ENCODE peak calls at places on chromosomes 4 and X, in six cellular contexts. One of them, this sample, is unnamed.

GRCh38 chrX:17861496-17862011 is 456 bp upstream of the RAI2 start:
- DNase-seq in hypothalamus: no peak
- DNase-seq in smooth muscle cell of the brain vasculature: no peak
- DNase-seq in right lobe of liver: no peak
- DNase-seq in mesenteric fat pad: no peak
- DNase-seq in neuronal stem cell: no peak
- DNase-seq in this sample: no peak

GRCh38 chr4:95249402-95250043 is 299.2 kb downstream of the UNC5C start:
- DNase-seq in mesenteric fat pad: no peak
- DNase-seq in neuronal stem cell: no peak
- DNase-seq in smooth muscle cell of the brain vasculature: no peak
- DNase-seq in hypothalamus: no peak
- DNase-seq in right lobe of liver: no peak
- DNase-seq in this sample: no peak

GRCh38 chrX:38336538-38337240 is 9.4 kb upstream of the RPGR start:
- DNase-seq in right lobe of liver: peak
- DNase-seq in smooth muscle cell of the brain vasculature: no peak
- DNase-seq in hypothalamus: no peak
- DNase-seq in neuronal stem cell: no peak
- DNase-seq in mesenteric fat pad: no peak
- DNase-seq in this sample: no peak

GRCh38 chr4:1826531-1827350 is 29.2 kb downstream of the LETM1 start:
- DNase-seq in right lobe of liver: no peak
- DNase-seq in hypothalamus: no peak
- DNase-seq in neuronal stem cell: no peak
- DNase-seq in mesenteric fat pad: no peak
- DNase-seq in smooth muscle cell of the brain vasculature: no peak
- DNase-seq in this sample: no peak

GRCh38 chrX:39859991-39860861 is 237.5 kb downstream of the BCOR start:
- DNase-seq in hypothalamus: no peak
- DNase-seq in mesenteric fat pad: no peak
- DNase-seq in smooth muscle cell of the brain vasculature: no peak
- DNase-seq in right lobe of liver: no peak
- DNase-seq in neuronal stem cell: peak
- DNase-seq in this sample: no peak

GRCh38 chr4:108118505-108118904 is 50.2 kb downstream of the LEF1 start:
- DNase-seq in hypothalamus: no peak
- DNase-seq in neuronal stem cell: no peak
- DNase-seq in smooth muscle cell of the brain vasculature: no peak
- DNase-seq in mesenteric fat pad: no peak
- DNase-seq in right lobe of liver: no peak
- DNase-seq in this sample: no peak

GRCh38 chr4:47704693-47705325 is 133.1 kb downstream of the CORIN start:
- DNase-seq in right lobe of liver: peak
- DNase-seq in mesenteric fat pad: no peak
- DNase-seq in hypothalamus: no peak
- DNase-seq in neuronal stem cell: peak
- DNase-seq in smooth muscle cell of the brain vasculature: no peak
- DNase-seq in this sample: no peak

GRCh38 chr4:165111906-165112257 is 778 bp downstream of the TMEM192 start:
- DNase-seq in smooth muscle cell of the brain vasculature: no peak
- DNase-seq in neuronal stem cell: no peak
- DNase-seq in hypothalamus: no peak
- DNase-seq in mesenteric fat pad: no peak
- DNase-seq in right lobe of liver: no peak
- DNase-seq in this sample: no peak

GRCh38 chr4:61400446-61400845 is 200.3 kb downstream of the ADGRL3 start:
- DNase-seq in neuronal stem cell: no peak
- DNase-seq in smooth muscle cell of the brain vasculature: no peak
- DNase-seq in hypothalamus: no peak
- DNase-seq in right lobe of liver: no peak
- DNase-seq in mesenteric fat pad: no peak
- DNase-seq in this sample: no peak

GRCh38 chr4:89024051-89024675 is 32.8 kb downstream of the FAM13A start:
- DNase-seq in hypothalamus: peak
- DNase-seq in mesenteric fat pad: no peak
- DNase-seq in neuronal stem cell: peak
- DNase-seq in right lobe of liver: peak
- DNase-seq in smooth muscle cell of the brain vasculature: peak
- DNase-seq in this sample: peak

GRCh38 chr4:19776021-19776459 is 475.7 kb upstream of the SLIT2 start:
- DNase-seq in right lobe of liver: no peak
- DNase-seq in neuronal stem cell: peak
- DNase-seq in mesenteric fat pad: no peak
- DNase-seq in hypothalamus: no peak
- DNase-seq in smooth muscle cell of the brain vasculature: peak
- DNase-seq in this sample: peak

GRCh38 chr4:178090640-178091411 is 648.6 kb upstream of the AGA start:
- DNase-seq in right lobe of liver: peak
- DNase-seq in smooth muscle cell of the brain vasculature: no peak
- DNase-seq in mesenteric fat pad: no peak
- DNase-seq in hypothalamus: no peak
- DNase-seq in neuronal stem cell: no peak
- DNase-seq in this sample: no peak

GRCh38 chr4:128986908-128987307 is 106.4 kb downstream of the SCLT1 start:
- DNase-seq in neuronal stem cell: no peak
- DNase-seq in mesenteric fat pad: no peak
- DNase-seq in hypothalamus: no peak
- DNase-seq in smooth muscle cell of the brain vasculature: no peak
- DNase-seq in right lobe of liver: no peak
- DNase-seq in this sample: no peak

GRCh38 chrX:151793886-151794285 is 59.3 kb downstream of the CNGA2 start:
- DNase-seq in hypothalamus: no peak
- DNase-seq in smooth muscle cell of the brain vasculature: no peak
- DNase-seq in right lobe of liver: no peak
- DNase-seq in neuronal stem cell: no peak
- DNase-seq in mesenteric fat pad: no peak
- DNase-seq in this sample: no peak

GRCh38 chr4:184949020-184949419 is 69.3 kb upstream of the HELT start:
- DNase-seq in smooth muscle cell of the brain vasculature: no peak
- DNase-seq in mesenteric fat pad: peak
- DNase-seq in hypothalamus: no peak
- DNase-seq in neuronal stem cell: no peak
- DNase-seq in right lobe of liver: peak
- DNase-seq in this sample: no peak

GRCh38 chr4:98939892-98940298 is 11.0 kb upstream of the EIF4E start:
- DNase-seq in right lobe of liver: no peak
- DNase-seq in neuronal stem cell: peak
- DNase-seq in hypothalamus: peak
- DNase-seq in smooth muscle cell of the brain vasculature: peak
- DNase-seq in mesenteric fat pad: no peak
- DNase-seq in this sample: no peak

GRCh38 chrX:47483310-47484268 is 567 bp upstream of the ZNF41 start:
- DNase-seq in smooth muscle cell of the brain vasculature: no peak
- DNase-seq in hypothalamus: peak
- DNase-seq in right lobe of liver: peak
- DNase-seq in neuronal stem cell: no peak
- DNase-seq in mesenteric fat pad: no peak
- DNase-seq in this sample: no peak

GRCh38 chr4:52091811-52092210 is 40.7 kb downstream of the SPATA18 start:
- DNase-seq in neuronal stem cell: no peak
- DNase-seq in hypothalamus: no peak
- DNase-seq in mesenteric fat pad: no peak
- DNase-seq in right lobe of liver: no peak
- DNase-seq in smooth muscle cell of the brain vasculature: no peak
- DNase-seq in this sample: no peak

GRCh38 chrX:132227383-132228112 is 8.3 kb upstream of the RAP2C start:
- DNase-seq in neuronal stem cell: no peak
- DNase-seq in mesenteric fat pad: no peak
- DNase-seq in right lobe of liver: peak
- DNase-seq in hypothalamus: no peak
- DNase-seq in smooth muscle cell of the brain vasculature: no peak
- DNase-seq in this sample: no peak

GRCh38 chrX:136228808-136229207 is 22.4 kb downstream of the MAP7D3 start:
- DNase-seq in mesenteric fat pad: no peak
- DNase-seq in right lobe of liver: no peak
- DNase-seq in neuronal stem cell: no peak
- DNase-seq in hypothalamus: no peak
- DNase-seq in smooth muscle cell of the brain vasculature: no peak
- DNase-seq in this sample: no peak

GRCh38 chr4:92305148-92305877 is 1.5 kb downstream of the GRID2 start:
- DNase-seq in right lobe of liver: no peak
- DNase-seq in mesenteric fat pad: no peak
- DNase-seq in neuronal stem cell: peak
- DNase-seq in smooth muscle cell of the brain vasculature: peak
- DNase-seq in hypothalamus: peak
- DNase-seq in this sample: no peak

GRCh38 chr4:85715996-85716737 is 241.2 kb downstream of the ARHGAP24 start:
- DNase-seq in right lobe of liver: no peak
- DNase-seq in mesenteric fat pad: no peak
- DNase-seq in hypothalamus: no peak
- DNase-seq in smooth muscle cell of the brain vasculature: no peak
- DNase-seq in neuronal stem cell: no peak
- DNase-seq in this sample: no peak

GRCh38 chr4:7183161-7183560 is 9.2 kb upstream of the SORCS2 start:
- DNase-seq in hypothalamus: no peak
- DNase-seq in mesenteric fat pad: peak
- DNase-seq in smooth muscle cell of the brain vasculature: no peak
- DNase-seq in right lobe of liver: no peak
- DNase-seq in neuronal stem cell: no peak
- DNase-seq in this sample: no peak

GRCh38 chr4:83535520-83535944 is 376 bp upstream of the GPAT3 start:
- DNase-seq in smooth muscle cell of the brain vasculature: no peak
- DNase-seq in neuronal stem cell: peak
- DNase-seq in mesenteric fat pad: no peak
- DNase-seq in right lobe of liver: peak
- DNase-seq in hypothalamus: peak
- DNase-seq in this sample: no peak

GRCh38 chr4:1473718-1474117 is 67.5 kb upstream of the NKX1-1 start:
- DNase-seq in right lobe of liver: peak
- DNase-seq in neuronal stem cell: no peak
- DNase-seq in hypothalamus: no peak
- DNase-seq in smooth muscle cell of the brain vasculature: no peak
- DNase-seq in mesenteric fat pad: no peak
- DNase-seq in this sample: no peak

GRCh38 chr4:151644625-151645024 is 116.2 kb downstream of the GATB start:
- DNase-seq in neuronal stem cell: peak
- DNase-seq in smooth muscle cell of the brain vasculature: no peak
- DNase-seq in mesenteric fat pad: no peak
- DNase-seq in right lobe of liver: no peak
- DNase-seq in hypothalamus: no peak
- DNase-seq in this sample: no peak

GRCh38 chr4:22427676-22428075 is 88.2 kb downstream of the ADGRA3 start:
- DNase-seq in hypothalamus: no peak
- DNase-seq in right lobe of liver: no peak
- DNase-seq in neuronal stem cell: no peak
- DNase-seq in mesenteric fat pad: no peak
- DNase-seq in smooth muscle cell of the brain vasculature: no peak
- DNase-seq in this sample: no peak

GRCh38 chrX:22247169-22247568 is 25.5 kb upstream of the CBLL2 start:
- DNase-seq in right lobe of liver: no peak
- DNase-seq in hypothalamus: no peak
- DNase-seq in mesenteric fat pad: no peak
- DNase-seq in neuronal stem cell: no peak
- DNase-seq in smooth muscle cell of the brain vasculature: no peak
- DNase-seq in this sample: peak

GRCh38 chrX:57952320-57952678 is 42.0 kb upstream of the ZXDA start:
- DNase-seq in mesenteric fat pad: no peak
- DNase-seq in neuronal stem cell: no peak
- DNase-seq in hypothalamus: no peak
- DNase-seq in right lobe of liver: no peak
- DNase-seq in smooth muscle cell of the brain vasculature: no peak
- DNase-seq in this sample: no peak

GRCh38 chr4:91958651-91959050 is 345.1 kb upstream of the GRID2 start:
- DNase-seq in hypothalamus: no peak
- DNase-seq in smooth muscle cell of the brain vasculature: no peak
- DNase-seq in neuronal stem cell: no peak
- DNase-seq in mesenteric fat pad: no peak
- DNase-seq in right lobe of liver: no peak
- DNase-seq in this sample: no peak

GRCh38 chrX:10502961-10503360 is 117.4 kb downstream of the MID1 start:
- DNase-seq in neuronal stem cell: no peak
- DNase-seq in smooth muscle cell of the brain vasculature: no peak
- DNase-seq in hypothalamus: no peak
- DNase-seq in mesenteric fat pad: no peak
- DNase-seq in right lobe of liver: no peak
- DNase-seq in this sample: no peak

GRCh38 chr4:81314897-81315470 is 100.0 kb upstream of the PRKG2 start:
- DNase-seq in smooth muscle cell of the brain vasculature: no peak
- DNase-seq in neuronal stem cell: no peak
- DNase-seq in right lobe of liver: no peak
- DNase-seq in mesenteric fat pad: no peak
- DNase-seq in hypothalamus: no peak
- DNase-seq in this sample: no peak